ENCODE peak calls at places on chromosomes 6 and 20, in seven cellular contexts. P is pancreas, U is RWPE1, H is AG09319, A is tibial artery, V is ovary, W is T47D. M is an unnamed sample.
A peak's percentile ranks its signal among the peaks of the same experiment; 100 is the strongest.

GRCh38 chr6:15761045-15761502 is 98.2 kb upstream of the DTNBP1 start:
- DNase-seq in P (no peak), A (no peak), U (no peak), H (no peak), V (no peak), W (no peak), M (no peak)

GRCh38 chr6:92231220-92231701 is 1188.1 kb downstream of the EPHA7 start:
- DNase-seq in A (no peak), W (no peak), U (no peak), P (no peak), V (no peak), H (no peak), M (no peak)

GRCh38 chr6:47094351-47094925 is 52.3 kb upstream of the ADGRF1 start:
- DNase-seq in W (peak; percentile 31), A (no peak), P (peak; percentile 49), U (peak; percentile 36), V (no peak), H (no peak), M (no peak)

GRCh38 chr20:38260378-38261053 is at the start of gene KIAA1755:
- DNase-seq in U (no peak), V (peak; percentile 62), P (no peak), W (no peak), A (peak; percentile 70), H (no peak), M (no peak)

GRCh38 chr6:155538708-155539107 is 83.1 kb upstream of the NOX3 start:
- DNase-seq in P (no peak), U (no peak), A (no peak), W (no peak), V (no peak), H (no peak), M (no peak)

GRCh38 chr20:19791887-19792286 is 33.8 kb downstream of the RIN2 start:
- DNase-seq in A (no peak), U (no peak), V (no peak), H (no peak), W (no peak), P (no peak), M (no peak)

GRCh38 chr6:149132336-149132735 is 185.2 kb upstream of the TAB2 start:
- DNase-seq in V (no peak), W (peak; percentile 7), H (no peak), U (no peak), A (no peak), P (no peak), M (no peak)

GRCh38 chr20:20034486-20034885 is 17.3 kb downstream of the NAA20 start:
- DNase-seq in U (no peak), A (no peak), W (no peak), V (no peak), P (no peak), H (no peak), M (no peak)